ENCODE peak calls at places on chromosome 6, in five cellular contexts. One of them, this sample, is unnamed.

GRCh38 chr6:149260214-149260874 is 57.2 kb upstream of the TAB2 start:
- DNase-seq in lung: no peak
- DNase-seq in stimulated activated CD4-positive, alpha-beta T cell treated with anti-CD3 and anti-CD28 coated beads, Interleukin-4, amount 100 ng/mL, for 1 hour: no peak
- DNase-seq in NAMALWA: no peak
- DNase-seq in GM12865: no peak
- DNase-seq in this sample: no peak

GRCh38 chr6:22737331-22737730 is 168.0 kb downstream of the HDGFL1 start:
- DNase-seq in lung: no peak
- DNase-seq in stimulated activated CD4-positive, alpha-beta T cell treated with anti-CD3 and anti-CD28 coated beads, Interleukin-4, amount 100 ng/mL, for 1 hour: no peak
- DNase-seq in NAMALWA: peak
- DNase-seq in GM12865: peak
- DNase-seq in this sample: no peak

GRCh38 chr6:10730254-10730653 is 7.4 kb downstream of the TMEM14C start:
- DNase-seq in lung: no peak
- DNase-seq in stimulated activated CD4-positive, alpha-beta T cell treated with anti-CD3 and anti-CD28 coated beads, Interleukin-4, amount 100 ng/mL, for 1 hour: no peak
- DNase-seq in NAMALWA: no peak
- DNase-seq in GM12865: no peak
- DNase-seq in this sample: no peak

GRCh38 chr6:4397307-4397706 is 261.9 kb upstream of the ECI2 start:
- DNase-seq in lung: no peak
- DNase-seq in stimulated activated CD4-positive, alpha-beta T cell treated with anti-CD3 and anti-CD28 coated beads, Interleukin-4, amount 100 ng/mL, for 1 hour: no peak
- DNase-seq in NAMALWA: no peak
- DNase-seq in GM12865: no peak
- DNase-seq in this sample: no peak

GRCh38 chr6:16278048-16278724 is 39.8 kb downstream of the GMPR start:
- DNase-seq in lung: no peak
- DNase-seq in stimulated activated CD4-positive, alpha-beta T cell treated with anti-CD3 and anti-CD28 coated beads, Interleukin-4, amount 100 ng/mL, for 1 hour: no peak
- DNase-seq in NAMALWA: no peak
- DNase-seq in GM12865: no peak
- DNase-seq in this sample: no peak

GRCh38 chr6:126356526-126356925 is 16.6 kb downstream of the CENPW start:
- DNase-seq in lung: no peak
- DNase-seq in stimulated activated CD4-positive, alpha-beta T cell treated with anti-CD3 and anti-CD28 coated beads, Interleukin-4, amount 100 ng/mL, for 1 hour: no peak
- DNase-seq in NAMALWA: no peak
- DNase-seq in GM12865: no peak
- DNase-seq in this sample: no peak

GRCh38 chr6:90444125-90444745 is 142.6 kb downstream of the MAP3K7 start:
- DNase-seq in lung: peak
- DNase-seq in stimulated activated CD4-positive, alpha-beta T cell treated with anti-CD3 and anti-CD28 coated beads, Interleukin-4, amount 100 ng/mL, for 1 hour: no peak
- DNase-seq in NAMALWA: no peak
- DNase-seq in GM12865: peak
- DNase-seq in this sample: no peak

GRCh38 chr6:71886184-71887005 is at the start of gene RIMS1:
- DNase-seq in lung: no peak
- DNase-seq in stimulated activated CD4-positive, alpha-beta T cell treated with anti-CD3 and anti-CD28 coated beads, Interleukin-4, amount 100 ng/mL, for 1 hour: no peak
- DNase-seq in NAMALWA: no peak
- DNase-seq in GM12865: peak
- DNase-seq in this sample: peak

GRCh38 chr6:48084201-48084600 is 26.8 kb downstream of the PTCHD4 start:
- DNase-seq in lung: no peak
- DNase-seq in stimulated activated CD4-positive, alpha-beta T cell treated with anti-CD3 and anti-CD28 coated beads, Interleukin-4, amount 100 ng/mL, for 1 hour: no peak
- DNase-seq in NAMALWA: no peak
- DNase-seq in GM12865: no peak
- DNase-seq in this sample: no peak

GRCh38 chr6:41747256-41748101 is at the start of gene PGC:
- DNase-seq in lung: peak
- DNase-seq in stimulated activated CD4-positive, alpha-beta T cell treated with anti-CD3 and anti-CD28 coated beads, Interleukin-4, amount 100 ng/mL, for 1 hour: no peak
- DNase-seq in NAMALWA: no peak
- DNase-seq in GM12865: no peak
- DNase-seq in this sample: no peak